ENCODE peak calls at places on chromosome 11, in ten cellular contexts. S, K, F, E, Z, I, X, Q, C and V are unnamed samples.

GRCh38 chr11:76214968-76215548 is 8.8 kb upstream of the WNT11 start:
- DNase-seq in S (no peak), K (peak), F (no peak), E (no peak), Z (no peak), I (no peak), X (peak), Q (no peak), C (no peak), V (peak)

GRCh38 chr11:135074397-135074998 is 662.5 kb upstream of the B3GAT1 start:
- DNase-seq in S (no peak), K (no peak), F (no peak), E (no peak), Z (no peak), I (no peak), X (no peak), Q (no peak), C (no peak), V (no peak)

GRCh38 chr11:67277231-67277961 is 11.1 kb downstream of the GRK2 start:
- DNase-seq in S (peak), K (peak), F (peak), E (peak), Z (peak), I (peak), X (peak), Q (peak), C (peak), V (peak)

GRCh38 chr11:367956-368413 is 1.3 kb upstream of the B4GALNT4 start:
- DNase-seq in S (no peak), K (no peak), F (no peak), E (no peak), Z (no peak), I (no peak), X (no peak), Q (no peak), C (no peak), V (no peak)

GRCh38 chr11:122633219-122633829 is 22.2 kb upstream of the UBASH3B start:
- DNase-seq in S (peak), K (peak), F (peak), E (no peak), Z (no peak), I (peak), X (peak), Q (peak), C (no peak), V (peak)

GRCh38 chr11:22508691-22509090 is 116.9 kb downstream of the FANCF start:
- DNase-seq in S (no peak), K (no peak), F (no peak), E (no peak), Z (no peak), I (no peak), X (no peak), Q (no peak), C (no peak), V (no peak)

GRCh38 chr11:130634981-130635473 is 186.6 kb downstream of the ADAMTS15 start:
- DNase-seq in S (peak), K (no peak), F (peak), E (no peak), Z (no peak), I (no peak), X (no peak), Q (no peak), C (no peak), V (no peak)

GRCh38 chr11:9095421-9095820 is 4.0 kb upstream of the SCUBE2 start:
- DNase-seq in S (no peak), K (no peak), F (no peak), E (no peak), Z (no peak), I (no peak), X (no peak), Q (no peak), C (no peak), V (no peak)

GRCh38 chr11:44805596-44805995 is 78.8 kb downstream of the TSPAN18 start:
- DNase-seq in S (peak), K (no peak), F (peak), E (no peak), Z (no peak), I (no peak), X (no peak), Q (no peak), C (no peak), V (no peak)

GRCh38 chr11:65355776-65356393 is 1.3 kb downstream of the TIGD3 start:
- DNase-seq in S (peak), K (peak), F (peak), E (no peak), Z (no peak), I (no peak), X (no peak), Q (no peak), C (peak), V (no peak)

GRCh38 chr11:122264121-122264520 is 148.1 kb upstream of the BLID start:
- DNase-seq in S (no peak), K (no peak), F (no peak), E (no peak), Z (no peak), I (no peak), X (no peak), Q (no peak), C (no peak), V (no peak)

GRCh38 chr11:1050581-1051355 is 14.2 kb upstream of the MUC6 start:
- DNase-seq in S (peak), K (peak), F (peak), E (peak), Z (peak), I (peak), X (peak), Q (peak), C (peak), V (peak)

GRCh38 chr11:96393753-96394348 is 4.0 kb downstream of the JRKL start:
- DNase-seq in S (peak), K (no peak), F (peak), E (no peak), Z (peak), I (peak), X (peak), Q (peak), C (no peak), V (no peak)

GRCh38 chr11:63608353-63609345 is 5.6 kb downstream of the PLAAT3 start:
- DNase-seq in S (peak), K (no peak), F (no peak), E (no peak), Z (no peak), I (no peak), X (no peak), Q (no peak), C (no peak), V (no peak)

GRCh38 chr11:200224-201003 is 6.8 kb downstream of the BET1L start:
- DNase-seq in S (no peak), K (no peak), F (no peak), E (peak), Z (peak), I (no peak), X (no peak), Q (no peak), C (no peak), V (no peak)

GRCh38 chr11:114257621-114258558 is 38.3 kb upstream of the NNMT start:
- DNase-seq in S (no peak), K (peak), F (peak), E (no peak), Z (no peak), I (peak), X (peak), Q (no peak), C (peak), V (peak)

GRCh38 chr11:33704240-33705002 is 3.8 kb upstream of the C11orf91 start:
- DNase-seq in S (no peak), K (no peak), F (no peak), E (no peak), Z (no peak), I (no peak), X (no peak), Q (no peak), C (no peak), V (no peak)

GRCh38 chr11:7609015-7609414 is 64.3 kb downstream of the CYB5R2 start:
- DNase-seq in S (no peak), K (no peak), F (no peak), E (no peak), Z (no peak), I (no peak), X (no peak), Q (no peak), C (no peak), V (no peak)

GRCh38 chr11:133065847-133066485 is 466.3 kb downstream of the OPCML start:
- DNase-seq in S (no peak), K (no peak), F (no peak), E (no peak), Z (no peak), I (no peak), X (no peak), Q (no peak), C (no peak), V (no peak)

GRCh38 chr11:108237058-108237481 is 14.2 kb downstream of the ATM start:
- DNase-seq in S (no peak), K (no peak), F (peak), E (no peak), Z (no peak), I (no peak), X (no peak), Q (peak), C (no peak), V (no peak)

GRCh38 chr11:42249956-42250355 is 790.5 kb upstream of the LRRC4C start:
- DNase-seq in S (no peak), K (no peak), F (no peak), E (no peak), Z (no peak), I (no peak), X (no peak), Q (no peak), C (no peak), V (no peak)

GRCh38 chr11:62539238-62539925 is 7.2 kb downstream of the AHNAK start:
- DNase-seq in S (peak), K (peak), F (peak), E (peak), Z (peak), I (no peak), X (peak), Q (no peak), C (peak), V (peak)

GRCh38 chr11:66100272-66101037 is 30.4 kb downstream of the PACS1 start:
- DNase-seq in S (no peak), K (peak), F (no peak), E (peak), Z (peak), I (no peak), X (peak), Q (peak), C (peak), V (peak)

GRCh38 chr11:78277314-78277994 is 88.7 kb downstream of the USP35 start:
- DNase-seq in S (no peak), K (no peak), F (no peak), E (peak), Z (no peak), I (peak), X (peak), Q (no peak), C (no peak), V (no peak)

GRCh38 chr11:26830757-26831156 is 108.9 kb upstream of the SLC5A12 start:
- DNase-seq in S (no peak), K (no peak), F (no peak), E (no peak), Z (no peak), I (no peak), X (no peak), Q (no peak), C (no peak), V (no peak)

GRCh38 chr11:100671471-100671870 is 15.6 kb upstream of the ARHGAP42 start:
- DNase-seq in S (peak), K (no peak), F (peak), E (no peak), Z (no peak), I (no peak), X (no peak), Q (no peak), C (no peak), V (no peak)

GRCh38 chr11:127054153-127054552 is 53.6 kb upstream of the KIRREL3 start:
- DNase-seq in S (no peak), K (no peak), F (no peak), E (no peak), Z (no peak), I (no peak), X (no peak), Q (no peak), C (no peak), V (no peak)

GRCh38 chr11:119590651-119591308 is 138.2 kb downstream of the NECTIN1 start:
- DNase-seq in S (no peak), K (no peak), F (no peak), E (no peak), Z (no peak), I (no peak), X (no peak), Q (no peak), C (no peak), V (no peak)

GRCh38 chr11:96263361-96263763 is 79.6 kb downstream of the MAML2 start:
- DNase-seq in S (peak), K (no peak), F (peak), E (no peak), Z (no peak), I (no peak), X (no peak), Q (no peak), C (no peak), V (no peak)

GRCh38 chr11:84763931-84764330 is 863.2 kb downstream of the DLG2 start:
- DNase-seq in S (no peak), K (no peak), F (no peak), E (no peak), Z (no peak), I (no peak), X (no peak), Q (no peak), C (no peak), V (no peak)

GRCh38 chr11:16356057-16356750 is at the start of gene SOX6:
- DNase-seq in S (peak), K (no peak), F (peak), E (no peak), Z (no peak), I (peak), X (no peak), Q (no peak), C (no peak), V (no peak)
- H3K4me3 ChIP-seq in S (no peak), K (peak), F (peak), E (no peak), Z (no peak), I (no peak), X (no peak), Q (no peak), C (peak), V (peak)

DNA sequence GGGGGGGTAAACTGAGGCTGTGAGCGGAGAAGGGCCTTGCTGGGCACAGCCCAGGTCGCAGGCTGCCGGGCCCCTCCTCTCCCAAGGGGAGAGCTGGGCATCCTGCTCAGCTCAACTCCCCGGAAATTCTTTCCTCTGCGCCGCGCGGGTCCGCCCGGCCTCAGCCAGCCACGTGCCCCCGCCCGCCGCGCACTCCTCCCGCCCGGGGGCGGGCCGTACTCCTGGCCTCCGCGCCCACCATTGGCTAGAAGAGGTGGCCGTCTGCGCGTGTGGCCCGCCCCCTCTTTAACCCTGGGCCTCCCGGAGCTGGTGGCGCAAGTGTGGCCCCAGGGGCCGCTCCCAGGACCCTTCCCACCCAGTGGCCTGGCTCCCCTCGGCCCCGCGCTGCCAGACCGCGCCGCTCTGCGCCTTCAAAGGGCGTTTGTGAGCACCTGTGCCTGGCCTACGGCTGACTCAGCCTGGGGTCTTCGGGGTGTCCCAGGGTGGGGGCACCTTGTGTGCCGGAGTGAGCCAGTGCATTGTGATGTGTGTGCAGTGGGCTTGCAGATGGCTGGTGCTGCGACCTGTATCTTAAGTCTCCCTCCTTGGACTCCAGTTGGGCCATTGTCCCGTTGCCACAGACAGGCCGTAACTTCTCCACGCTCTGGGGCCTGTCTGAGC is 2.0 kb downstream of the MRGPRF start:
- DNase-seq in S (peak), K (peak), F (peak), E (peak), Z (no peak), I (peak), X (peak), Q (peak), C (peak), V (peak)
- H3K27ac ChIP-seq in S (peak), K (peak), F (no peak), E (peak), Z (no peak), I (peak), X (no peak), Q (no peak), C (peak), V (no peak)

GRCh38 chr11:69388210-69388609 is 93.3 kb upstream of the LINC01488 start:
- DNase-seq in S (no peak), K (no peak), F (no peak), E (no peak), Z (no peak), I (no peak), X (no peak), Q (no peak), C (no peak), V (no peak)

GRCh38 chr11:69387409-69387885 is 93.5 kb downstream of the MYEOV start:
- DNase-seq in S (no peak), K (no peak), F (no peak), E (no peak), Z (no peak), I (no peak), X (no peak), Q (no peak), C (no peak), V (no peak)

GRCh38 chr11:69385832-69386415 is 92.0 kb downstream of the MYEOV start:
- DNase-seq in S (no peak), K (no peak), F (no peak), E (no peak), Z (no peak), I (no peak), X (no peak), Q (no peak), C (no peak), V (no peak)

GRCh38 chr11:69385466-69385820 is 91.5 kb downstream of the MYEOV start:
- DNase-seq in S (no peak), K (no peak), F (no peak), E (no peak), Z (no peak), I (no peak), X (no peak), Q (no peak), C (no peak), V (no peak)

DNA sequence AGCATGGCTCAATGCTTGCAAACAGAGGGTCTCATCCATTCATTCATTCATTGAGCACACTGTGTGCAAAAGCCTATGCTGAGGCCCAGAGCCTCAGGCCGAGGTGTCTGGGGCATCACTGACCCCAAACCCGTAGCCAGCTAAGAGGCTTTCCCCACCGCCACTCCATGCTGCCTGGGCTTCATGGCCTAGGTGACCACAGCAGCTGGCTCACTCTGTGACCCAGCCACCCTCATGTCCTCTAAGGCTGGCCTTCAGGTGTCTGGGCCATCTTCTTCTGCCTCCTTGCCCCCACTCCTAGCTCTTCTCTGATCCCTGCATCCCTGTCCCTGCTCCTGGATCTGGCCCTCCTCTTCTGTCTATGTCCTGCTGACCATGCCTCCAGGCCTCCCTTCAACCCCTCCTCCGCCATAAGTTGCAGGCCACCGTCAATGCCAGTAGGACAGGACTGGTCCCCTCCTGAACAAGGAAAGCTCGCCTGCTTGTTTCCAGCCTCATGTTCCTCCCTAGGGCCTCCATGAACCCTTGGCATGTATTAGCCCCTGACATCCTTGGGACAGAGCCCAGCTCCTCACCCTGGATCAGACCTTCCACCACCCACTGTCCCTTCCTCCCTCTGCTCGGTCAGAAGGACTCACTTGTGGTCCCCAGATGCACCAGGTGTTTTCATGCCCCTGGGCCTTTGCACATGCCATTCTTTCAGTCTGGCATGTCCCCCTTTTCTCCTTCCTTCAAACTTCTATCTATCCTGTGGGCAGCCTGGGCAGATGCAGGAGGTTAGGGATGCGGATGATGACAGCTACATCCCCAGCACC is 92.8 kb downstream of the MYEOV start:
- DNase-seq in S (no peak), K (no peak), F (no peak), E (no peak), Z (no peak), I (no peak), X (no peak), Q (no peak), C (no peak), V (no peak)
- H3K4me3 ChIP-seq in S (no peak), K (no peak), F (no peak), E (no peak), Z (no peak), I (no peak), X (no peak), Q (no peak), C (no peak), V (no peak)

DNA sequence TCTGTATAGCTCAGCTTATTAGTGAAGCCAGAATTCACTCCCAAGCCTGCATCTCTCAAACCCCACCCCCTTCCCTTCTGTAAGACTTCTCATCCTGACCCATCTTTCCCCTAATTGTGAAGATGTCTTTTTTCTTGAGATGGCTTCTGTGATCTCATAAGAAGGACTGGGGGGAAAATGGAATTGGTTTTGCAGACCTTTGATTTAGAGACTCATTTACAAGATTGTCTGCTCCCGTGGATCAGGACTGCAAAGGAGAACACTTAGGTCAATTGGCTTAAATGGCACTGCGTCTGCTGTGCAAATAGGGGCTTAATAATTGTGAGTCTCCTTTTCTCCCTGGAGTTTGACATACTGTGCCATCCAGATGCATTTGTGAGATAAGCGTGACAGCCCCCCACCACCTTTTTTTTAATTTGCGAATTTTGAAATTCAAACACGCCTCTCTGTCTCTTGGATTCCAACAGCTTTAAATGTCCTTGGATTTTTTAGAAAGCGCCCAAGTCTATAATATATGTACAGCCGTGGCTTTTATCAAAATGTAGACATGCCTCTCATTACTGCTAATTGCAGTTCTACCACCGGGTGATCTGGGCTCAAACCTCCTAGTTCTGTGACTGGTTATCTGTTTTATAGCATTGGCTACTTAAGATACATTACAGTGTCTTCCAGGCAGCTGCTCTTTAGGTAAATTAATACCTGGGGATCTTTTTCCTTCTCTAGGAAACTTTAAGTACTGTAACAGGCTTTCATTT is 150.0 kb downstream of the DBX1 start:
- DNase-seq in S (no peak), K (no peak), F (no peak), E (no peak), Z (no peak), I (no peak), X (no peak), Q (no peak), C (no peak), V (no peak)
- H3K27ac ChIP-seq in S (no peak), K (peak), F (no peak), E (no peak), Z (no peak), I (peak), X (no peak), Q (no peak), C (no peak), V (no peak)